ENCODE peak calls at places on chromosomes 5 and 9, in four cellular contexts. T is HepG2, S is GM12878, X is K562. N is an unnamed sample.

GRCh38 chr5:166324372-166324771 is 1967.1 kb upstream of the WWC1 start:
- DNase-seq in T (no peak), S (no peak), X (no peak), N (no peak)

GRCh38 chr5:76210946-76211345 is 127.8 kb downstream of the SV2C start:
- DNase-seq in X (no peak), S (no peak), T (no peak), N (no peak)

GRCh38 chr9:27073841-27074728 is 34.9 kb upstream of the TEK start:
- DNase-seq in T (no peak), X (no peak), S (no peak), N (no peak)

GRCh38 chr9:82418334-82418733 is 429.8 kb downstream of the SPATA31D1 start:
- DNase-seq in S (no peak), T (no peak), X (no peak), N (no peak)

GRCh38 chr5:143054480-143054941 is 284.3 kb downstream of the ARHGAP26 start:
- DNase-seq in S (peak; percentile 97), X (no peak), T (no peak), N (peak; percentile 37)

GRCh38 chr5:126462239-126463014 is 39.2 kb downstream of the GRAMD2B start:
- DNase-seq in X (no peak), T (no peak), S (no peak), N (no peak)

GRCh38 chr5:98656106-98656795 is 117.2 kb upstream of the RGMB start:
- DNase-seq in T (no peak), S (no peak), X (no peak), N (no peak)

GRCh38 chr5:162248107-162248713 is 180.6 kb downstream of the GABRG2 start:
- DNase-seq in T (peak; percentile 15), X (peak; percentile 7), S (no peak), N (no peak)

GRCh38 chr9:117134826-117135411 is 279.9 kb downstream of the ASTN2 start:
- DNase-seq in T (no peak), X (no peak), S (no peak), N (no peak)

GRCh38 chr9:37466037-37466709 is 923 bp upstream of the ZBTB5 start:
- DNase-seq in T (peak; percentile 25), X (peak; percentile 73), S (no peak), N (peak; percentile 67)

GRCh38 chr9:34048730-34049629 is at the start of gene UBAP2:
- DNase-seq in S (peak; percentile 95), T (peak; percentile 96), X (peak; percentile 89), N (peak; percentile 99)

GRCh38 chr5:172973931-172974330 is 9.6 kb upstream of the ATP6V0E1 start:
- DNase-seq in X (no peak), T (no peak), S (no peak), N (no peak)

GRCh38 chr9:130332384-130332926 is 66.9 kb downstream of the HMCN2 start:
- DNase-seq in X (no peak), T (no peak), S (no peak), N (no peak)

GRCh38 chr5:31719988-31720387 is 81.1 kb downstream of the PDZD2 start:
- DNase-seq in S (no peak), X (peak; percentile 20), T (no peak), N (no peak)

GRCh38 chr5:93741136-93741811 is at the start of gene POU5F2:
- DNase-seq in X (peak; percentile 15), T (no peak), S (no peak), N (no peak)

GRCh38 chr9:123318961-123319421 is 37.0 kb upstream of the CRB2 start:
- DNase-seq in X (no peak), S (no peak), T (no peak), N (no peak)

GRCh38 chr9:98839724-98840123 is 32.3 kb downstream of the GALNT12 start:
- DNase-seq in T (no peak), X (no peak), S (no peak), N (no peak)

GRCh38 chr5:64811050-64811640 is 42.4 kb downstream of the CWC27 start:
- DNase-seq in S (peak; percentile 5), X (peak; percentile 19), T (peak; percentile 57), N (peak; percentile 65)

GRCh38 chr5:55636711-55637110 is 75.4 kb downstream of the SLC38A9 start:
- DNase-seq in T (peak; percentile 39), S (no peak), X (no peak), N (no peak)

GRCh38 chr5:64229163-64229774 is 63.6 kb downstream of the RNF180 start:
- DNase-seq in X (peak; percentile 27), S (no peak), T (peak; percentile 20), N (peak; percentile 49)

GRCh38 chr5:96065577-96066385 is 104.1 kb upstream of the ELL2 start:
- DNase-seq in S (no peak), T (peak; percentile 21), X (no peak), N (peak; percentile 36)

GRCh38 chr9:136965771-136966484 is 11.4 kb upstream of the PTGDS start:
- DNase-seq in X (peak; percentile 32), T (no peak), S (no peak), N (no peak)

GRCh38 chr5:65769539-65769938 is 47.5 kb downstream of the NLN start:
- DNase-seq in T (no peak), X (no peak), S (no peak), N (peak; percentile 74)

GRCh38 chr5:141683596-141684161 is 1.6 kb upstream of the ARAP3 start:
- DNase-seq in S (no peak), T (no peak), X (no peak), N (peak; percentile 31)

GRCh38 chr9:134877541-134877940 is 3.1 kb upstream of the FCN2 start:
- DNase-seq in X (no peak), S (no peak), T (no peak), N (no peak)

GRCh38 chr9:38081356-38082108 is 12.5 kb upstream of the SHB start:
- DNase-seq in X (no peak), T (no peak), S (no peak), N (no peak)

GRCh38 chr9:92468206-92468605 is 14.1 kb downstream of the ASPN start:
- DNase-seq in S (no peak), X (no peak), T (no peak), N (no peak)

GRCh38 chr5:16932401-16932800 is 3.7 kb downstream of the MYO10 start:
- DNase-seq in S (no peak), T (no peak), X (no peak), N (no peak)

GRCh38 chr5:17907094-17907493 is 272.8 kb downstream of the TAF11L14 start:
- DNase-seq in T (no peak), S (no peak), X (no peak), N (no peak)

GRCh38 chr9:14191512-14191911 is 122.4 kb downstream of the NFIB start:
- DNase-seq in X (no peak), S (no peak), T (no peak), N (no peak)

GRCh38 chr5:34487202-34487879 is 168.8 kb upstream of the RAI14 start:
- DNase-seq in T (peak; percentile 95), X (no peak), S (no peak), N (peak; percentile 91)

GRCh38 chr5:109705596-109705995 is 15.9 kb downstream of the MAN2A1 start:
- DNase-seq in T (no peak), X (no peak), S (no peak), N (no peak)

GRCh38 chr9:78462616-78463015 is 165.7 kb downstream of the PSAT1 start:
- DNase-seq in S (no peak), X (no peak), T (no peak), N (no peak)

GRCh38 chr9:129317179-129318011 is 139.3 kb upstream of the IER5L start:
- DNase-seq in T (peak; percentile 69), X (peak; percentile 38), S (no peak), N (no peak)

GRCh38 chr9:129316281-129317030 is 138.4 kb upstream of the IER5L start:
- DNase-seq in T (no peak), S (no peak), X (no peak), N (no peak)

GRCh38 chr9:129319076-129319937 is 141.2 kb upstream of the IER5L start:
- DNase-seq in T (no peak), X (peak; percentile 1), S (no peak), N (no peak)

GRCh38 chr9:129319938-129320481 is 141.9 kb upstream of the IER5L start:
- DNase-seq in T (no peak), S (no peak), X (peak; percentile 2), N (no peak)

DNA sequence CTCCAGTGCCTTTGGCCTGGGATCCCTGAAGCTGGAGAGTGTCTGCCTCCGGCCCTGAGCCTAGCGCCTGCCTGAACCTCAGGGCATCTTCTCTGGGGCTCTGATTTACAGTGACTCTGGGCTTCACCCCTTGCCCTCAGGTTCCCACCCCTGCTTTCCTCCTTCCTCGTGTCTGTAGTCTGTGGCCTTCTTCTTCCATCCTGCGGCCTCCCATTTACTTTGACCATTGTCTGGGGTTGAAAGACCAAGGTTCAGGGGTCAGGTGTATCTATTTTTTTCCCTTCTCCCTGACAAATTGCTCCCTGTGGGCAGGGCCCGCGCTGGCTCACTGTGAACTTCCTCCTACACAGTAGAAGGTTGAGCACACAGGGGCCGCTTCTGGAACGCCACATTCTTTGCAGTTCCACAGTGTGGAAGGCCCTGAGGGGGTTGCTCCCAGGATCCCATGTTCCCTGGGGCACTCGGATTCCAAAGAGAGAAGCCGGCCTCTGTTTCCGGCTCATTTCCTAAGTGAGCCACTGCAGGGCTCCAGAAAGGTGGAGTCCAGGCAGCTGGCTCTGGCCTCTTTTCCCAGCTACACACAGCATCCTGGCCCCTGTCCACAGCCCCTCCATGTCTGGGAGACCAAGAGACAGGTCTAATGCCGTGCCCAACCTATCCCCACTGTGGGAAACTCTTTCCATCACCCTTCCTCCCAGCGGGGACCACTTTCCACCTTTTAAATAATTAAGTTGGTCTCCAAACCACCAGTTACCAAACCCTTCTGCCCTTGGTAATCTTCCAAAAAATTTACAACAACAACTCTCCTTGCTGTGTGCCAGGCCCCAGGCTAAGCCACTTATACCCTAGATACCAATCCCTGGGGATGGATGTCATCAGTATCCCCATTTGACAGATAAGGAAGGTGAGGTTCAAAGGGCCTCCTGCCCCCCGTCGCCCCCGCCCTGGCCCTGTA is 140.3 kb upstream of the IER5L start:
- DNase-seq in T (peak; percentile 59), X (no peak), S (no peak), N (no peak)
- TF ChIP-seq MYC in T (no peak), X (no peak), S (no peak), N (no peak)

DNA sequence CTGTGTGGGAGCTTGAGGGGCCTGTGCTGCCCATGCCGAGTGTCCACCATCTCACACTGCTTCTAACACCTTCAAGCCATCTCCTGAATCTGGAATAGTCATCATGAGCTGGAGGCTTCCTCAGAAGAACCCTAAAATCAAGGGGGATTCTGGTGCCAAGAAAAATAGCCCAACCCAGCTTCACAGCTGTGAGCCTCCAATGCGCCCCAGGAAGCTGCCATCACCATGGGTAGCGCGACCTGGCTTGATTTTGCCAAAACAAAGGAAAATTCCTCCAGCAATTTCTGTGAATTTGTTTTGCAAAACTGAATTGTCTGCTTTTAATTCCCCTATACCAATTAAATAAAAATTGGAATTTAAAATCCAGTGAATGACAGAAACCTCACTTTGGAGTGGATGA is 6.2 kb upstream of the TIFAB start:
- DNase-seq in X (no peak), T (no peak), S (no peak), N (no peak)
- H3K4me2 ChIP-seq in X (peak overlapping the region; percentile 79), T (no peak overlapping the region), S (no peak overlapping the region), N (no peak overlapping the region)

DNA sequence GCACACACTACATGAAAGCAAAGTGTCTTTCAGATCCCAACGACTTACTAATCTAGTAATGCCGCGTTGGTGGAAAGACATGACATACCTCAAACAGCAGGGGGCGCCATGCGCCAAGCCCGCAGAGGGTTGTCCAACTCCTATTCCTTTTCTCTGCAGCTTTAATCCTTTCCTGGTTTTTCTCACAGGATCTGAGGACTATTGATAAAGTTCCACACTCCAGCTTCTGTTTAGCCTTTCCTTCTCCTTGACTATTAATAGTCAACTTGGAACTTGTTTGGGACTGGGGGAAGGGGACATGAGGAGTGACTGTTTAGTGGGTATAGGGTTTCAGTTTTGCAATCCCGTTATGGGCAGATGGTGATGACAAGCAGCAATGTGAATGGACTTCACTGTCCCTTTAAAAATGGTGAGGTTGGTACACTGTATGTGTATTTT is 62.9 kb downstream of the OTULIN start:
- DNase-seq in T (peak; percentile 84), S (no peak), X (peak; percentile 72), N (peak; percentile 81)
- H3K9ac ChIP-seq in T (peak overlapping the region; percentile 76), S (no peak overlapping the region), X (no peak overlapping the region), N (no peak overlapping the region)

GRCh38 chr9:17578911-17579793 is at the start of gene SH3GL2:
- DNase-seq in S (no peak), T (no peak), X (no peak), N (no peak)
- TF ChIP-seq MYC in S (no peak), T (no peak), X (no peak), N (no peak)

N was measured in endothelial cell of umbilical vein.